ENCODE peak calls at places on chromosomes 4 and X, in ten cellular contexts. D is fibroblast of lung, W is neural progenitor cell, Y is NB4, V is kidney, Z is spleen, C is MM.1S, U is Peyer's patch, P is astrocyte, H is sigmoid colon. G is an unnamed sample.

GRCh38 chr4:88533937-88534750 is 10.6 kb upstream of the PYURF start:
- DNase-seq in P (peak), Z (no peak), U (no peak), W (no peak), C (no peak), V (no peak), H (no peak), Y (no peak), D (peak), G (no peak)

GRCh38 chr4:74038161-74039064 is at the start of gene CXCL3:
- DNase-seq in C (no peak), P (no peak), U (peak), Z (peak), D (peak), V (peak), H (peak), Y (peak), W (peak), G (peak)

GRCh38 chrX:6383911-6384310 is 151.0 kb downstream of the VCX3A start:
- DNase-seq in C (no peak), U (no peak), D (no peak), W (peak), P (no peak), H (no peak), Y (no peak), Z (no peak), V (no peak), G (no peak)

GRCh38 chr4:19982556-19982955 is 269.1 kb upstream of the SLIT2 start:
- DNase-seq in V (no peak), P (peak), U (no peak), Y (no peak), W (no peak), C (no peak), H (no peak), D (peak), Z (no peak), G (no peak)

GRCh38 chr4:175106301-175106700 is 188.1 kb downstream of the ADAM29 start:
- DNase-seq in V (no peak), H (no peak), D (no peak), Y (no peak), C (no peak), P (no peak), U (no peak), Z (no peak), W (no peak), G (no peak)

GRCh38 chr4:40453912-40454311 is 118.8 kb downstream of the CHRNA9 start:
- DNase-seq in H (no peak), V (no peak), D (no peak), P (no peak), C (no peak), Y (no peak), U (no peak), Z (no peak), W (no peak), G (no peak)

GRCh38 chrX:103503163-103503852 is 16.0 kb downstream of the RAB40A start:
- DNase-seq in C (no peak), D (no peak), Y (no peak), W (no peak), V (no peak), H (no peak), U (no peak), P (peak), Z (no peak), G (no peak)

GRCh38 chr4:138078751-138079150 is 163.4 kb downstream of the SLC7A11 start:
- DNase-seq in Y (no peak), W (no peak), V (no peak), C (no peak), P (no peak), Z (no peak), D (no peak), H (no peak), U (no peak), G (no peak)

GRCh38 chr4:7911044-7911578 is 28.6 kb downstream of the AFAP1 start:
- DNase-seq in C (no peak), Z (no peak), H (peak), W (peak), P (peak), V (peak), D (peak), Y (no peak), U (no peak), G (no peak)

GRCh38 chr4:82708982-82709381 is 89.6 kb downstream of the SCD5 start:
- DNase-seq in C (no peak), Y (no peak), H (no peak), V (no peak), Z (no peak), W (no peak), D (no peak), P (no peak), U (no peak), G (no peak)

GRCh38 chr4:880684-881405 is 51.3 kb downstream of the GAK start:
- DNase-seq in H (no peak), V (no peak), U (no peak), W (no peak), D (no peak), C (no peak), P (no peak), Y (no peak), Z (no peak), G (no peak)

GRCh38 chr4:1331591-1332353 is 15.2 kb upstream of the UVSSA start:
- DNase-seq in Y (no peak), V (peak), H (no peak), C (no peak), Z (peak), P (no peak), W (no peak), D (no peak), U (no peak), G (no peak)

GRCh38 chr4:182585321-182585720 is 331.9 kb downstream of the DCTD start:
- DNase-seq in W (peak), C (no peak), Z (no peak), U (no peak), Y (no peak), H (no peak), V (no peak), P (no peak), D (no peak), G (no peak)

GRCh38 chr4:127668770-127669169 is 36.0 kb downstream of the INTU start:
- DNase-seq in V (no peak), P (peak), W (no peak), H (no peak), Y (no peak), Z (no peak), C (no peak), D (no peak), U (no peak), G (no peak)

GRCh38 chr4:69689530-69690111 is 36.6 kb upstream of the UGT2A1 start:
- DNase-seq in W (peak), H (no peak), Z (no peak), V (no peak), C (peak), P (peak), D (peak), Y (peak), U (no peak), G (no peak)

GRCh38 chrX:50893466-50893865 is 17.1 kb upstream of the BMP15 start:
- DNase-seq in Z (no peak), U (no peak), C (no peak), P (no peak), D (no peak), Y (no peak), W (no peak), H (no peak), V (no peak), G (no peak)

GRCh38 chr4:101782546-101782945 is 8.0 kb upstream of the BANK1 start:
- DNase-seq in H (no peak), C (no peak), V (no peak), P (no peak), Z (no peak), D (no peak), W (no peak), Y (no peak), U (no peak), G (no peak)

GRCh38 chr4:116923389-116923788 is 162.0 kb downstream of the TRAM1L1 start:
- DNase-seq in Y (no peak), H (no peak), D (no peak), P (no peak), Z (no peak), W (no peak), U (no peak), C (no peak), V (no peak), G (no peak)

GRCh38 chr4:151522790-151523332 is 113.9 kb downstream of the FHIP1A start:
- DNase-seq in D (no peak), P (no peak), Z (no peak), Y (no peak), U (no peak), C (no peak), V (no peak), W (no peak), H (no peak), G (no peak)

GRCh38 chr4:174451897-174452296 is 70.4 kb downstream of the HPGD start:
- DNase-seq in U (no peak), Y (no peak), Z (no peak), P (no peak), H (no peak), V (no peak), W (no peak), C (no peak), D (no peak), G (no peak)

GRCh38 chr4:61511716-61512488 is 311.8 kb downstream of the ADGRL3 start:
- DNase-seq in U (no peak), V (no peak), W (no peak), C (no peak), P (peak), Z (no peak), Y (no peak), H (no peak), D (peak), G (no peak)

GRCh38 chr4:53991821-53992220 is 72.6 kb downstream of the CHIC2 start:
- DNase-seq in W (no peak), V (no peak), P (no peak), U (no peak), Y (no peak), D (no peak), H (no peak), C (no peak), Z (no peak), G (no peak)

GRCh38 chr4:52863324-52863723 is 1.2 kb downstream of the RASL11B start:
- DNase-seq in Y (no peak), C (no peak), W (peak), D (no peak), H (no peak), Z (no peak), U (no peak), P (no peak), V (no peak), G (no peak)
- H3K4me3 ChIP-seq in Y (no peak), C (no peak), W (peak), D (peak), H (no peak), Z (peak), U (no peak), P (no peak), V (peak), G (peak)

GRCh38 chr4:153529646-153530045 is 63.5 kb downstream of the TMEM131L start:
- DNase-seq in C (no peak), Y (peak), Z (no peak), P (no peak), W (no peak), H (no peak), V (no peak), D (peak), U (no peak), G (no peak)
- H3K4me3 ChIP-seq in C (no peak), Y (no peak), Z (no peak), P (no peak), W (no peak), H (no peak), V (no peak), D (no peak), U (no peak), G (no peak)

GRCh38 chr4:86959588-86960500 is 25.0 kb downstream of the AFF1 start:
- DNase-seq in H (no peak), P (no peak), U (no peak), Z (no peak), Y (peak), D (no peak), V (no peak), C (no peak), W (peak), G (no peak)
- H3K4me3 ChIP-seq in H (no peak), P (no peak), U (no peak), Z (no peak), Y (no peak), D (no peak), V (no peak), C (peak), W (peak), G (no peak)

GRCh38 chr4:16158504-16158852 is 67.8 kb downstream of the TAPT1 start:
- DNase-seq in H (no peak), W (peak), P (no peak), Z (no peak), C (no peak), Y (no peak), D (no peak), V (no peak), U (peak), G (no peak)

GRCh38 chr4:16159321-16159720 is 67.0 kb downstream of the TAPT1 start:
- DNase-seq in W (no peak), P (no peak), C (no peak), H (no peak), D (no peak), V (no peak), U (peak), Z (no peak), Y (no peak), G (no peak)

GRCh38 chr4:16161866-16162408 is 64.3 kb downstream of the TAPT1 start:
- DNase-seq in H (no peak), U (no peak), P (no peak), C (no peak), W (no peak), V (no peak), Z (no peak), Y (no peak), D (no peak), G (no peak)

GRCh38 chr4:16162891-16163290 is 63.4 kb downstream of the TAPT1 start:
- DNase-seq in C (no peak), W (no peak), P (no peak), Y (no peak), Z (no peak), U (no peak), D (no peak), V (no peak), H (no peak), G (no peak)

GRCh38 chr4:16160457-16160856 is 65.8 kb downstream of the TAPT1 start:
- DNase-seq in W (no peak), U (no peak), P (no peak), C (no peak), Z (no peak), Y (no peak), H (no peak), V (no peak), D (no peak), G (no peak)
- H3K4me3 ChIP-seq in W (no peak), U (no peak), P (no peak), C (no peak), Z (no peak), Y (no peak), H (no peak), V (no peak), D (no peak), G (no peak)

GRCh38 chrX:72181178-72182125 is at the start of gene PIN4:
- DNase-seq in P (peak), D (peak), Z (peak), U (peak), Y (peak), V (peak), C (peak), W (peak), H (peak), G (peak)
- H3K4me3 ChIP-seq in P (peak), D (peak), Z (peak), U (peak), Y (peak), V (peak), C (peak), W (peak), H (peak), G (peak)

GRCh38 chrX:112120737-112121136 is 38.2 kb upstream of the TRPC5 start:
- DNase-seq in W (no peak), Y (no peak), Z (no peak), U (no peak), P (peak), H (no peak), V (no peak), C (no peak), D (no peak), G (no peak)
- H3K4me3 ChIP-seq in W (no peak), Y (no peak), Z (no peak), U (no peak), P (no peak), H (no peak), V (no peak), C (no peak), D (no peak), G (no peak)

GRCh38 chrX:17038681-17039161 is 92.3 kb downstream of the REPS2 start:
- DNase-seq in V (no peak), Y (no peak), P (peak), H (peak), W (no peak), D (peak), U (no peak), Z (no peak), C (peak), G (no peak)
- H3K4me3 ChIP-seq in V (no peak), Y (no peak), P (no peak), H (no peak), W (no peak), D (no peak), U (no peak), Z (no peak), C (no peak), G (no peak)

DNA sequence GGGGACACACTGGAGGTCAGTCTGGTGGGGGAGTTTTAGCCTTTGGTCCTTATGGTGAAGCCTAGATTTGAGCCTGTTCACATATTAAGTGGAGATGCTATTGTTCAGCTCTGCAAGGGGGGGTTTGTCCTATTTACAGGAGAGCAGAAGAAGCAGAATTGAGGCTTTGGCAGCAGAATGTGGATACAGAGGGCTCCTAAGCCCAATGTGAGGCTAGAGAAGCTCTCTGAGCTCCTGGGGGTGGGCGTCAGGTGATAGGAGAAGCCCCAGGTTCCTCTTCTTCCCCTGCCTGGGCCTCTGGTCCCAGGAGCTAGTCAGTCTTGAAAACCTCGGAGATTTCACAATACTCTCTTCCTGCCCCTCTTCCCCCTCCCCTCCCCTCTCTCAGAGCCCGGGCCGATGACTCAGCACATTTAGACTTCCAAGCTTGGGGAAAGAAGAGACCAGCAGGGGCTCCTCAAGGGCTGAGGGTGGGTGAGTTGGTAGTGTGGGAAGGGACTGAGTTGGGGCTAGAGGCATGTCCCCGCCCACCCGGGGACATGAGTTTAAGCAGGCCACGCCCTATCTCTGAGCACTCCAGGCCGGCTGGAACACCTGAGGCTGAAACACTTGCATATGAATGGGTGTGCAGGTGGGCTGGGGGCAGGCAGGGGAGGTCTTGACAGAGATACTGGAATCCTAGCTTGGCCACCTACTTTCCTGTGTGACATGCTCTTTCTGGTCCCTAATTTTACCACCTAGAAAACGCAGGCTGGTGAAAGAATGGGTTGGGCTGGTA is 3.4 kb downstream of the TFE3 start:
- DNase-seq in H (peak), Z (peak), V (peak), U (peak), D (peak), W (peak), P (peak), Y (peak), C (peak), G (peak)
- H3K4me3 ChIP-seq in H (peak), Z (peak), V (peak), U (peak), D (peak), W (peak), P (peak), Y (peak), C (no peak), G (no peak)